ENCODE peak calls at places on chromosomes 3 and 15, in seven cellular contexts. One of them, this sample, is unnamed. For H3K4me1 and H4K20me1, the result is how much of the 10 kb centered on the place peaks cover.

GRCh38 chr15:89809093-89809786 is 5.4 kb downstream of the ANPEP start:
- DNase-seq in MM.1S: no peak
- DNase-seq in HCT116: no peak
- DNase-seq in fibroblast of lung: peak
- DNase-seq in PC-9: no peak
- DNase-seq in GM23338: no peak
- DNase-seq in IMR-90: peak
- DNase-seq in this sample: no peak

GRCh38 chr3:10774129-10774670 is 41.8 kb upstream of the SLC6A11 start:
- DNase-seq in IMR-90: no peak
- DNase-seq in PC-9: no peak
- DNase-seq in fibroblast of lung: no peak
- DNase-seq in MM.1S: no peak
- DNase-seq in GM23338: no peak
- DNase-seq in HCT116: no peak
- DNase-seq in this sample: no peak

GRCh38 chr3:128486157-128486691 is 6.8 kb downstream of the GATA2 start:
- DNase-seq in IMR-90: no peak
- DNase-seq in GM23338: no peak
- DNase-seq in fibroblast of lung: no peak
- DNase-seq in MM.1S: no peak
- DNase-seq in HCT116: no peak
- DNase-seq in PC-9: no peak
- DNase-seq in this sample: peak

GRCh38 chr3:72085036-72085435 is 300.1 kb upstream of the PROK2 start:
- DNase-seq in IMR-90: no peak
- DNase-seq in fibroblast of lung: no peak
- DNase-seq in GM23338: no peak
- DNase-seq in HCT116: no peak
- DNase-seq in MM.1S: no peak
- DNase-seq in PC-9: no peak
- DNase-seq in this sample: no peak

GRCh38 chr3:24475945-24476344 is 18.7 kb downstream of the THRB start:
- DNase-seq in HCT116: no peak
- DNase-seq in fibroblast of lung: no peak
- DNase-seq in PC-9: peak
- DNase-seq in MM.1S: no peak
- DNase-seq in GM23338: peak
- DNase-seq in IMR-90: no peak
- DNase-seq in this sample: peak

GRCh38 chr15:69976366-69976994 is 121.2 kb downstream of the TLE3 start:
- DNase-seq in HCT116: no peak
- DNase-seq in PC-9: peak
- DNase-seq in GM23338: peak
- DNase-seq in fibroblast of lung: peak
- DNase-seq in MM.1S: peak
- DNase-seq in IMR-90: peak
- DNase-seq in this sample: peak

GRCh38 chr3:135448520-135448919 is 517.0 kb upstream of the PPP2R3A start:
- DNase-seq in fibroblast of lung: no peak
- DNase-seq in MM.1S: no peak
- DNase-seq in GM23338: no peak
- DNase-seq in PC-9: no peak
- DNase-seq in HCT116: no peak
- DNase-seq in IMR-90: no peak
- DNase-seq in this sample: no peak

GRCh38 chr15:34986326-34987181 is 1.5 kb downstream of the ZNF770 start:
- DNase-seq in fibroblast of lung: no peak
- DNase-seq in PC-9: no peak
- DNase-seq in GM23338: no peak
- DNase-seq in HCT116: no peak
- DNase-seq in IMR-90: no peak
- DNase-seq in MM.1S: no peak
- DNase-seq in this sample: peak

GRCh38 chr3:190673157-190673556 is 159.3 kb downstream of the IL1RAP start:
- DNase-seq in HCT116: no peak
- DNase-seq in GM23338: no peak
- DNase-seq in MM.1S: no peak
- DNase-seq in PC-9: no peak
- DNase-seq in fibroblast of lung: peak
- DNase-seq in IMR-90: peak
- DNase-seq in this sample: peak

GRCh38 chr3:44795197-44795596 is 33.6 kb downstream of the KIF15 start:
- DNase-seq in MM.1S: no peak
- DNase-seq in GM23338: peak
- DNase-seq in HCT116: no peak
- DNase-seq in PC-9: no peak
- DNase-seq in fibroblast of lung: peak
- DNase-seq in IMR-90: peak
- DNase-seq in this sample: peak

GRCh38 chr3:165920984-165921383 is 83.8 kb upstream of the BCHE start:
- DNase-seq in IMR-90: no peak
- DNase-seq in GM23338: no peak
- DNase-seq in fibroblast of lung: no peak
- DNase-seq in PC-9: no peak
- DNase-seq in HCT116: no peak
- DNase-seq in MM.1S: no peak
- DNase-seq in this sample: no peak

GRCh38 chr3:16798738-16799137 is 86.0 kb upstream of the PLCL2 start:
- DNase-seq in PC-9: no peak
- DNase-seq in GM23338: no peak
- DNase-seq in MM.1S: no peak
- DNase-seq in fibroblast of lung: no peak
- DNase-seq in IMR-90: no peak
- DNase-seq in HCT116: no peak
- DNase-seq in this sample: no peak

DNA sequence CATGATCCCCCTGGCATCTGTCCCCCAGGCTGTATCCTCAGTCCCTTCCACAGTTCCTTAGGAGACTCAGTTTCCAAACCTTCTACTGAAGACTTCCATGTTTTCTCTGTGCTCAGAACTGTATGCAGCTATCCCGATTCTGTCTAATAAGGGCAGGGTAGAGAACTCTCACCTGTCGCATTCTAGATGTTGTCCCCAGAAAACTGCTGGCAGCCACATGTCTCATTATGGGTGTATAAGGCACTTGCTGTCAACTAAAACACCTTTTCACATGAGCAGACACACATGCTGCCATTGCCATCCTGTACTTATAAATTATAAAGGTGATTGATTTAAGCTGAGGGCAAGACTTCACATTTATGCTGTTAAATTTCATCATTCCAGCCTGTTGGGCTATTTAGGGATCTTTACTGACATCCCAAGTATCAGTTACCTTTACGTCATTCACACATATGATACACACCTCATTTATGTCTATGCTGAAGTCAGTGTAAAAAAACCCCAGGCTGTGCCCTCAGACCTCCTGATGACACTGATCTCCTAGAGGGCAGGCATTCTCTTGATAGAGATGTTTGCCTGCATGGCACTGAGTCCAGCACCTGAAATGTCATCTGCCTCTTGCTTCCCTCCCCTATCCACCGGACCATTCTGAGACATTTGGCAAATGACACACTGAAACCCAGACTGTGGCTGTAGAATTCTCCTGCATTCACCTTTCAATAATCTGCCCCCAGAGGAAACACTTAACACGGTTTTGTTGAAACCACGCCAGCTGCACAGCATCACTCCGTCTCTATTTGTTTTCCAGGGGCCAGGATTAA is 35.8 kb downstream of the BTD start:
- DNase-seq in MM.1S: peak
- DNase-seq in HCT116: no peak
- DNase-seq in GM23338: no peak
- DNase-seq in fibroblast of lung: peak
- DNase-seq in IMR-90: no peak
- DNase-seq in PC-9: no peak
- DNase-seq in this sample: no peak
- H3K4me1 ChIP-seq in MM.1S: under half
- H3K4me1 ChIP-seq in HCT116: under half
- H3K4me1 ChIP-seq in GM23338: under half
- H3K4me1 ChIP-seq in fibroblast of lung: under half
- H3K4me1 ChIP-seq in IMR-90: under half
- H3K4me1 ChIP-seq in PC-9: half or more
- H3K4me1 ChIP-seq in this sample: half or more

DNA sequence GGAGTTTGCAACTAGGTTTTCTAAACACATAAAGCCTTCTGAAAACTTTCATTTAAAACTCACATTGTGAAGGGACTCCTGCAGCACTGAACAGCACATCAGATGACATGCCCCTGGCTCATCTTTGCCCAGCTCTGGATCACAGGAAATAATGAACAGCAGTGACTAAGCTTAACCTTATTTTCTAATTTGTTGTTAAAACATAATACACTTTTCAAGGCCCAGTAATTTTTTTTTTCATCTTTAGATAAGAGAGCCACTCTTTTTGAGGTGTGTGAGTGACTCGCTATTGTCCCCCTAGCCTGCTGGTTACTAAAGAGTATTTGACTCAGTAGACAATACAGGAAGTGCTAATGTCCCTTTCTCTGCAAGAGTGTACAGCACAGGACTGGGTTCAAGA is 204.0 kb downstream of the OSBPL10 start:
- DNase-seq in MM.1S: no peak
- DNase-seq in fibroblast of lung: no peak
- DNase-seq in PC-9: no peak
- DNase-seq in IMR-90: peak
- DNase-seq in HCT116: no peak
- DNase-seq in GM23338: no peak
- DNase-seq in this sample: peak
- H3K4me3 ChIP-seq in MM.1S: no peak
- H3K4me3 ChIP-seq in fibroblast of lung: no peak
- H3K4me3 ChIP-seq in PC-9: no peak
- H3K4me3 ChIP-seq in IMR-90: no peak
- H3K4me3 ChIP-seq in HCT116: no peak
- H3K4me3 ChIP-seq in GM23338: no peak
- H3K4me3 ChIP-seq in this sample: no peak

GRCh38 chr3:172180473-172180872 is 141.1 kb downstream of the FNDC3B start:
- DNase-seq in GM23338: no peak
- DNase-seq in HCT116: no peak
- DNase-seq in PC-9: no peak
- DNase-seq in MM.1S: no peak
- DNase-seq in fibroblast of lung: no peak
- DNase-seq in IMR-90: no peak
- DNase-seq in this sample: no peak

GRCh38 chr3:172184106-172184822 is 144.9 kb downstream of the FNDC3B start:
- DNase-seq in MM.1S: no peak
- DNase-seq in PC-9: no peak
- DNase-seq in IMR-90: no peak
- DNase-seq in GM23338: no peak
- DNase-seq in HCT116: no peak
- DNase-seq in fibroblast of lung: no peak
- DNase-seq in this sample: no peak

GRCh38 chr3:172181936-172182708 is 142.7 kb downstream of the FNDC3B start:
- DNase-seq in PC-9: no peak
- DNase-seq in MM.1S: no peak
- DNase-seq in IMR-90: peak
- DNase-seq in fibroblast of lung: peak
- DNase-seq in HCT116: no peak
- DNase-seq in GM23338: no peak
- DNase-seq in this sample: peak

GRCh38 chr3:172179680-172180399 is 140.5 kb downstream of the FNDC3B start:
- DNase-seq in MM.1S: peak
- DNase-seq in fibroblast of lung: no peak
- DNase-seq in GM23338: no peak
- DNase-seq in IMR-90: no peak
- DNase-seq in HCT116: no peak
- DNase-seq in PC-9: no peak
- DNase-seq in this sample: no peak

DNA sequence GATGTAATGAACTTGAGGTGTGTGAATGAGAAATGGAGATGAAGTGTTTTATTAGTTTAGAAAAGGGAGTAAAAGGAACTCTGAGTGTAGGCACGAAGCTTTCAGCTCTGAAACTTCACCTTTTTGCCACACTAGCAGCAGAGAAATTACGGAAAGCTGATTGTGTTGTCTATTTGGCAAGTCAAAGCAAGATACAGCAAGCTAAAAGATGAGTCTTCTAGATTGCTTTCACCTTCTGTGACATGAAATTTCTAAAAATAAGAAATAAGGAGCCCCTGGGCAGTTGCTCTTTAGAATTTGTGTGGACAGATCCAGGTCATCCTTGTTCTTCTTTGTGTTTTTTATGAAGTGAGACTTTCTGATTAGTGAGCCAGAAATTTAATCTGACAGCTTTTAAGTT is 143.4 kb downstream of the FNDC3B start:
- DNase-seq in fibroblast of lung: no peak
- DNase-seq in PC-9: no peak
- DNase-seq in GM23338: no peak
- DNase-seq in IMR-90: no peak
- DNase-seq in MM.1S: peak
- DNase-seq in HCT116: no peak
- DNase-seq in this sample: no peak
- H4K20me1 ChIP-seq in fibroblast of lung: under half
- H4K20me1 ChIP-seq in PC-9: half or more
- H4K20me1 ChIP-seq in GM23338: under half
- H4K20me1 ChIP-seq in IMR-90: half or more
- H4K20me1 ChIP-seq in MM.1S: under half
- H4K20me1 ChIP-seq in HCT116: under half
- H4K20me1 ChIP-seq in this sample: under half

GRCh38 chr15:59843609-59844008 is 154.5 kb upstream of the BNIP2 start:
- DNase-seq in PC-9: no peak
- DNase-seq in GM23338: no peak
- DNase-seq in MM.1S: no peak
- DNase-seq in HCT116: no peak
- DNase-seq in IMR-90: no peak
- DNase-seq in fibroblast of lung: no peak
- DNase-seq in this sample: no peak
- H3K4me1 ChIP-seq in PC-9: under half
- H3K4me1 ChIP-seq in GM23338: under half
- H3K4me1 ChIP-seq in MM.1S: under half
- H3K4me1 ChIP-seq in HCT116: under half
- H3K4me1 ChIP-seq in IMR-90: under half
- H3K4me1 ChIP-seq in fibroblast of lung: under half
- H3K4me1 ChIP-seq in this sample: under half